ENCODE peak calls at places on chromosomes 13 and 19, in five cellular contexts. One of them, this sample, is unnamed.

GRCh38 chr13:42836930-42837329 is 55.5 kb downstream of the FAM216B start:
- DNase-seq in H1: no peak
- DNase-seq in IMR-90: peak; percentile 51
- DNase-seq in K562: no peak
- DNase-seq in HepG2: no peak
- DNase-seq in this sample: peak; percentile 3

GRCh38 chr19:45711851-45712698 is 18.6 kb downstream of the FBXO46 start:
- DNase-seq in H1: no peak
- DNase-seq in IMR-90: no peak
- DNase-seq in K562: no peak
- DNase-seq in HepG2: no peak
- DNase-seq in this sample: no peak

GRCh38 chr13:23695711-23696512 is 125.7 kb downstream of the TNFRSF19 start:
- DNase-seq in H1: no peak
- DNase-seq in IMR-90: no peak
- DNase-seq in K562: no peak
- DNase-seq in HepG2: no peak
- DNase-seq in this sample: no peak

GRCh38 chr13:45327253-45327954 is 13.6 kb downstream of the TPT1 start:
- DNase-seq in H1: no peak
- DNase-seq in IMR-90: no peak
- DNase-seq in K562: no peak
- DNase-seq in HepG2: no peak
- DNase-seq in this sample: no peak

GRCh38 chr19:43594710-43595604 is 977 bp downstream of the IRGQ start:
- DNase-seq in H1: peak; percentile 83
- DNase-seq in IMR-90: peak; percentile 69
- DNase-seq in K562: peak; percentile 52
- DNase-seq in HepG2: peak; percentile 47
- DNase-seq in this sample: peak; percentile 76

GRCh38 chr19:39054091-39054470 is 21.7 kb upstream of the FBXO27 start:
- DNase-seq in H1: no peak
- DNase-seq in IMR-90: no peak
- DNase-seq in K562: no peak
- DNase-seq in HepG2: no peak
- DNase-seq in this sample: no peak

GRCh38 chr19:30359936-30360335 is 12.2 kb upstream of the ZNF536 start:
- DNase-seq in H1: no peak
- DNase-seq in IMR-90: no peak
- DNase-seq in K562: no peak
- DNase-seq in HepG2: no peak
- DNase-seq in this sample: no peak

GRCh38 chr19:35274323-35274722 is 5.6 kb downstream of the USF2 start:
- DNase-seq in H1: no peak
- DNase-seq in IMR-90: no peak
- DNase-seq in K562: no peak
- DNase-seq in HepG2: no peak
- DNase-seq in this sample: no peak

GRCh38 chr13:91193358-91193757 is 154.1 kb upstream of the MIR17HG start:
- DNase-seq in H1: no peak
- DNase-seq in IMR-90: no peak
- DNase-seq in K562: no peak
- DNase-seq in HepG2: no peak
- DNase-seq in this sample: no peak

GRCh38 chr13:93861818-93862217 is 617.7 kb downstream of the DCT start:
- DNase-seq in H1: no peak
- DNase-seq in IMR-90: peak; percentile 92
- DNase-seq in K562: no peak
- DNase-seq in HepG2: no peak
- DNase-seq in this sample: peak; percentile 28

GRCh38 chr19:58362272-58362994 is at the start of gene ZNF497:
- DNase-seq in H1: peak; percentile 97
- DNase-seq in IMR-90: peak; percentile 93
- DNase-seq in K562: peak; percentile 98
- DNase-seq in HepG2: peak; percentile 91
- DNase-seq in this sample: peak; percentile 99

GRCh38 chr19:22784051-22784450 is at the start of gene ZNF99:
- DNase-seq in H1: no peak
- DNase-seq in IMR-90: no peak
- DNase-seq in K562: no peak
- DNase-seq in HepG2: no peak
- DNase-seq in this sample: no peak

GRCh38 chr19:55340144-55340783 is 588 bp downstream of the KMT5C start:
- DNase-seq in H1: no peak
- DNase-seq in IMR-90: no peak
- DNase-seq in K562: peak; percentile 59
- DNase-seq in HepG2: no peak
- DNase-seq in this sample: peak; percentile 73

GRCh38 chr19:13022859-13023636 is 27.8 kb downstream of the NFIX start:
- DNase-seq in H1: no peak
- DNase-seq in IMR-90: peak; percentile 95
- DNase-seq in K562: peak; percentile 76
- DNase-seq in HepG2: peak; percentile 79
- DNase-seq in this sample: no peak

GRCh38 chr13:105773887-105774538 is 761.4 kb downstream of the EFNB2 start:
- DNase-seq in H1: no peak
- DNase-seq in IMR-90: peak; percentile 57
- DNase-seq in K562: no peak
- DNase-seq in HepG2: peak; percentile 1
- DNase-seq in this sample: peak; percentile 33

GRCh38 chr19:46602392-46603194 is 1.5 kb downstream of the CALM3 start:
- DNase-seq in H1: no peak
- DNase-seq in IMR-90: no peak
- DNase-seq in K562: no peak
- DNase-seq in HepG2: no peak
- DNase-seq in this sample: no peak

GRCh38 chr19:45075215-45076028 is 856 bp downstream of the ZNF296 start:
- DNase-seq in H1: peak; percentile 80
- DNase-seq in IMR-90: no peak
- DNase-seq in K562: peak; percentile 92
- DNase-seq in HepG2: peak; percentile 39
- DNase-seq in this sample: peak; percentile 85

GRCh38 chr19:20165971-20166592 is 932 bp upstream of the ZNF486 start:
- DNase-seq in H1: no peak
- DNase-seq in IMR-90: no peak
- DNase-seq in K562: no peak
- DNase-seq in HepG2: peak; percentile 40
- DNase-seq in this sample: no peak

GRCh38 chr13:71759506-71760225 is 107.3 kb downstream of the DACH1 start:
- DNase-seq in H1: no peak
- DNase-seq in IMR-90: no peak
- DNase-seq in K562: no peak
- DNase-seq in HepG2: peak; percentile 10
- DNase-seq in this sample: no peak

GRCh38 chr13:109729031-109729870 is 57.1 kb downstream of the IRS2 start:
- DNase-seq in H1: no peak
- DNase-seq in IMR-90: no peak
- DNase-seq in K562: no peak
- DNase-seq in HepG2: no peak
- DNase-seq in this sample: no peak

GRCh38 chr13:21061077-21061945 is at the start of gene LATS2:
- DNase-seq in H1: peak; percentile 96
- DNase-seq in IMR-90: peak; percentile 94
- DNase-seq in K562: peak; percentile 86
- DNase-seq in HepG2: peak; percentile 87
- DNase-seq in this sample: peak; percentile 62

GRCh38 chr19:33277434-33277833 is 24.9 kb downstream of the CEBPA start:
- DNase-seq in H1: no peak
- DNase-seq in IMR-90: no peak
- DNase-seq in K562: no peak
- DNase-seq in HepG2: no peak
- DNase-seq in this sample: no peak

GRCh38 chr13:62360609-62361008 is 945.0 kb upstream of the PCDH20 start:
- DNase-seq in H1: no peak
- DNase-seq in IMR-90: no peak
- DNase-seq in K562: no peak
- DNase-seq in HepG2: no peak
- DNase-seq in this sample: no peak

GRCh38 chr13:52459668-52460067 is 4.4 kb downstream of the CKAP2 start:
- DNase-seq in H1: no peak
- DNase-seq in IMR-90: peak; percentile 86
- DNase-seq in K562: no peak
- DNase-seq in HepG2: no peak
- DNase-seq in this sample: no peak

GRCh38 chr13:61684976-61685682 is 269.5 kb upstream of the PCDH20 start:
- DNase-seq in H1: no peak
- DNase-seq in IMR-90: no peak
- DNase-seq in K562: no peak
- DNase-seq in HepG2: no peak
- DNase-seq in this sample: no peak

GRCh38 chr19:35722461-35722860 is 4.7 kb downstream of the KMT2B start:
- DNase-seq in H1: no peak
- DNase-seq in IMR-90: no peak
- DNase-seq in K562: no peak
- DNase-seq in HepG2: no peak
- DNase-seq in this sample: no peak

DNA sequence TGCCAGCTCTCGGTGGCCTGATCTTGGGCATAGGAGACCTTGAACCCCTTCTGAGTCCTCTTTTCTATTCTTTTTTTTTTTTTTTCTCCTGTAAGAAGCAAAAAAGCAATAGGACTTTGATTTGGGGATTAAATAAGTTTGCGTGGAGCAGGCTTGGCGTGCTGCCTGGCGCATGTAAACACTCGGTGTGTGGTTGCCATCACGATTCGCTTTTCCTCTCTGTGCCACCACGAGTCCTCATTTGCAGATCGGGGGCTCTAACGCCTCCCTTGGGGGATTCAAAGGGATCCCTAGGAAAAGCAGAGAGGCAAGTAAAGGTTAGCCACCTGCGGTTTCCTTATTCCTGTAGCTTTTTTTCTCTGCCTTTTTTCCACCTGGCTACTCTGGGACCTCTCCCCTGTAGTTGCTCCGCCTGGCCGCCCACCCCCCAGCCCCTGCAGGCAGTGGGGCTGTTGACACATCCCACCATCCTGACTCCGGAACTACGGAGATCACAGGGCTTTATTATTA is 1.3 kb downstream of the SAFB start:
- DNase-seq in H1: peak; percentile 45
- DNase-seq in IMR-90: peak; percentile 61
- DNase-seq in K562: no peak
- DNase-seq in HepG2: no peak
- DNase-seq in this sample: no peak
- TF ChIP-seq MAFK in H1: no peak
- TF ChIP-seq MAFK in IMR-90: no peak
- TF ChIP-seq MAFK in K562: no peak
- TF ChIP-seq MAFK in HepG2: no peak
- TF ChIP-seq MAFK in this sample: no peak

GRCh38 chr19:41595258-41595889 is 19.4 kb downstream of the CEACAM21 start:
- DNase-seq in H1: peak; percentile 52
- DNase-seq in IMR-90: peak; percentile 74
- DNase-seq in K562: peak; percentile 59
- DNase-seq in HepG2: peak; percentile 61
- DNase-seq in this sample: peak; percentile 88
- TF ChIP-seq MAFK in H1: no peak
- TF ChIP-seq MAFK in IMR-90: no peak
- TF ChIP-seq MAFK in K562: no peak
- TF ChIP-seq MAFK in HepG2: no peak
- TF ChIP-seq MAFK in this sample: no peak

DNA sequence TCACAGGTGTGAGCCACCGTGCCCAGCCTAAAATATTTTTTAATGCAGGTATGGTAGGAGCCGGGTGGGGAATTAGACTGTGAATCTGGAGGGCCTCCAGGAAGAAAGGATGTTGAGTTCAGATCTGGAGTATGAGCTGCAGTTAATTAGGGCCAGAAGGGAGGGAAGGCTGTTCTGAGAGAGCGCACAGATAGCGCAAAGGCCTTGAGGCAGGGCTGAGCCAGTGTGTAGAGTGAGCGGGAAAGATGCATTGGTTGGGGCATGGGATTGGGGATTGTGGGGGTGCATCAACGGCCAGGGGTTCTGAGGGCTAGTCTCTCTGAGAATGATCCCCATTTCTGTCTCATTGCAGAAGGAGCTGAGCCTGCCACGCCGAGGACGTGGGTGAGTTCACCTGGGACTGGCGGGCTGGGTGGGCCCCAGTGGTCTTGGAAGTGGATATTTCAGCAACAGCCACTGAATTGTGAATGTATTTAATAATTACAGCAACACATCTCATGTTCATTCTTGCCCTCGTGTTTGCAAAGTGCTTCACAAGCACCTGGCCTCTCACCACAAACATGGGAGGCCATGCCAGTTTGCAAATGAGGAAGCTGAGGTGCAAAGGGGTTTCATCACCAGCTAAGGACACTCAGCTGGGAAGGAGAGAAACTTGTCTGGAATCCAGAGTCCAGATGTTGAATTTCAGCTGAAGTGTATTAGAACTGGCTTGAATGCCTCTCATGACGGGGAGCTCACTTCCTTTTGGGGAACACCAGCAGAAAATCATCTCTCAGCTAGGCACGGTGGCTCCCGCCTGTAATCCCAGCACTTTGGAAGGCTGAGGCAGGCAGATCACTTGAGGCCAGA is 9.9 kb downstream of the MAST3 start:
- DNase-seq in H1: no peak
- DNase-seq in IMR-90: no peak
- DNase-seq in K562: no peak
- DNase-seq in HepG2: no peak
- DNase-seq in this sample: no peak
- TF ChIP-seq MAFK in H1: no peak
- TF ChIP-seq MAFK in IMR-90: no peak
- TF ChIP-seq MAFK in K562: no peak
- TF ChIP-seq MAFK in HepG2: no peak
- TF ChIP-seq MAFK in this sample: no peak

GRCh38 chr19:42075616-42076374 is at the start of gene ZNF574:
- DNase-seq in H1: peak; percentile 95
- DNase-seq in IMR-90: peak; percentile 99
- DNase-seq in K562: peak; percentile 98
- DNase-seq in HepG2: peak; percentile 98
- DNase-seq in this sample: peak; percentile 100

GRCh38 chr19:42074513-42075363 is 1.2 kb upstream of the ZNF574 start:
- DNase-seq in H1: peak; percentile 56
- DNase-seq in IMR-90: no peak
- DNase-seq in K562: peak; percentile 75
- DNase-seq in HepG2: no peak
- DNase-seq in this sample: peak; percentile 68

GRCh38 chr19:42075364-42075615 is 676 bp upstream of the ZNF574 start:
- DNase-seq in H1: no peak
- DNase-seq in IMR-90: no peak
- DNase-seq in K562: no peak
- DNase-seq in HepG2: no peak
- DNase-seq in this sample: no peak

GRCh38 chr19:42078058-42078457 is 2.1 kb downstream of the ZNF574 start:
- DNase-seq in H1: no peak
- DNase-seq in IMR-90: no peak
- DNase-seq in K562: no peak
- DNase-seq in HepG2: no peak
- DNase-seq in this sample: no peak

DNA sequence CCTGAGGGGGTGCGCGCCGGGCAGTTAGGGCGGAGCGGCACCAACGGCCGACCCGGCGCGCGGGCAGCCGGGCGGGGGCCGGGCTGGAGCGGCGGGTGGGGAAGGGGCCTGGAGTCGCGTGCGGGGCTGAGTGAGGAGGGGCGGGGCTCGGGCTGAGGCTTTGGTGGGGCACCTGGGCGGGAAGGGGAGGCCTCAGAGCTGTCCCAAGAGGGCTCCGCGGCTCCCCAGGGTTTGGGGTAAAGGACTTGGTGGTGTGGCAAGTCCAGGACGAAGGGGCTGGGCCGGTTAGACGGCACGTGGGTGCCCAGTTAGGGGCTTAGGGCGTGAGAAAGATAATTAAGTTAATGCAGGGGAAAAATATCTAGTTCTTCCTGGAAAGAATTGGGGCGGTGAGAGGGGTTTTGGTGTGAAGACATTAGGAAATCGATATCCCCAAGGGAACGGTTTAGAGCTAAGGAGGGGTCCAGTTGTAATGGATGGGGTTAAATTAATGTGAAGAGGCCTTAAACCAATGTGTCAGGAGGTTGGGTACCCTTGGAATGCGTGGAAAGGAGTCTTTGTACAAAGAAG is 494 bp downstream of the ZNF574 start:
- DNase-seq in H1: no peak
- DNase-seq in IMR-90: no peak
- DNase-seq in K562: no peak
- DNase-seq in HepG2: no peak
- DNase-seq in this sample: no peak
- TF ChIP-seq MAFK in H1: no peak
- TF ChIP-seq MAFK in IMR-90: no peak
- TF ChIP-seq MAFK in K562: no peak
- TF ChIP-seq MAFK in HepG2: no peak
- TF ChIP-seq MAFK in this sample: no peak